ENCODE peak calls at places on chromosomes 6 and 20, in five cellular contexts. One of them, this sample, is unnamed.

GRCh38 chr6:115819506-115819905 is 241.2 kb downstream of the FRK start:
- DNase-seq in mesenchymal stem cell: no peak
- DNase-seq in effector memory CD8-positive, alpha-beta T cell: no peak
- DNase-seq in GM19239: no peak
- DNase-seq in HFFc6: no peak
- DNase-seq in this sample: no peak

GRCh38 chr20:50541606-50542041 is 31.4 kb downstream of the PTPN1 start:
- DNase-seq in HFFc6: no peak
- DNase-seq in mesenchymal stem cell: no peak
- DNase-seq in GM19239: no peak
- DNase-seq in effector memory CD8-positive, alpha-beta T cell: no peak
- DNase-seq in this sample: peak

GRCh38 chr20:22763257-22763906 is 179.0 kb upstream of the FOXA2 start:
- DNase-seq in HFFc6: no peak
- DNase-seq in effector memory CD8-positive, alpha-beta T cell: no peak
- DNase-seq in mesenchymal stem cell: peak
- DNase-seq in GM19239: no peak
- DNase-seq in this sample: peak

GRCh38 chr6:34630040-34630439 is 66.5 kb downstream of the ILRUN start:
- DNase-seq in HFFc6: peak
- DNase-seq in mesenchymal stem cell: peak
- DNase-seq in effector memory CD8-positive, alpha-beta T cell: no peak
- DNase-seq in GM19239: no peak
- DNase-seq in this sample: peak

GRCh38 chr6:13091192-13091591 is 237.1 kb downstream of the TBC1D7 start:
- DNase-seq in GM19239: no peak
- DNase-seq in HFFc6: no peak
- DNase-seq in effector memory CD8-positive, alpha-beta T cell: no peak
- DNase-seq in mesenchymal stem cell: no peak
- DNase-seq in this sample: no peak

GRCh38 chr6:15522856-15523529 is 139.8 kb downstream of the DTNBP1 start:
- DNase-seq in mesenchymal stem cell: no peak
- DNase-seq in effector memory CD8-positive, alpha-beta T cell: no peak
- DNase-seq in HFFc6: no peak
- DNase-seq in GM19239: no peak
- DNase-seq in this sample: no peak

GRCh38 chr6:122778961-122779671 is 400 bp upstream of the FABP7 start:
- DNase-seq in GM19239: no peak
- DNase-seq in mesenchymal stem cell: no peak
- DNase-seq in effector memory CD8-positive, alpha-beta T cell: no peak
- DNase-seq in HFFc6: no peak
- DNase-seq in this sample: no peak

GRCh38 chr6:17728551-17729222 is 22.0 kb upstream of the NUP153 start:
- DNase-seq in mesenchymal stem cell: no peak
- DNase-seq in HFFc6: no peak
- DNase-seq in effector memory CD8-positive, alpha-beta T cell: no peak
- DNase-seq in GM19239: no peak
- DNase-seq in this sample: no peak

GRCh38 chr6:53112404-53112803 is 36.2 kb downstream of the GCM1 start:
- DNase-seq in mesenchymal stem cell: no peak
- DNase-seq in effector memory CD8-positive, alpha-beta T cell: no peak
- DNase-seq in GM19239: no peak
- DNase-seq in HFFc6: no peak
- DNase-seq in this sample: no peak

GRCh38 chr6:38599966-38600550 is 39.7 kb downstream of the BTBD9 start:
- DNase-seq in HFFc6: no peak
- DNase-seq in mesenchymal stem cell: peak
- DNase-seq in effector memory CD8-positive, alpha-beta T cell: no peak
- DNase-seq in GM19239: no peak
- DNase-seq in this sample: no peak

GRCh38 chr6:46510656-46511055 is 19.4 kb upstream of the RCAN2 start:
- DNase-seq in mesenchymal stem cell: peak
- DNase-seq in effector memory CD8-positive, alpha-beta T cell: no peak
- DNase-seq in GM19239: no peak
- DNase-seq in HFFc6: no peak
- DNase-seq in this sample: no peak

This sample was measured in A172.